ENCODE peak calls at places on chromosomes 3 and 15, in ten cellular contexts. One of them, this sample, is unnamed.

GRCh38 chr3:191342391-191342790 is 12.1 kb upstream of the UTS2B start:
- DNase-seq in stomach: no peak
- DNase-seq in right lobe of liver: no peak
- DNase-seq in AG04449: no peak
- DNase-seq in psoas muscle: no peak
- DNase-seq in dorsolateral prefrontal cortex: no peak
- DNase-seq in neural progenitor cell: no peak
- DNase-seq in astrocyte: no peak
- DNase-seq in GM12878: no peak
- DNase-seq in ovary: no peak
- DNase-seq in this sample: no peak

GRCh38 chr3:113354307-113354706 is 87.0 kb downstream of the CFAP44 start:
- DNase-seq in stomach: no peak
- DNase-seq in right lobe of liver: no peak
- DNase-seq in AG04449: no peak
- DNase-seq in psoas muscle: no peak
- DNase-seq in dorsolateral prefrontal cortex: no peak
- DNase-seq in neural progenitor cell: no peak
- DNase-seq in astrocyte: no peak
- DNase-seq in GM12878: no peak
- DNase-seq in ovary: no peak
- DNase-seq in this sample: no peak

GRCh38 chr15:99435761-99436346 is 129.9 kb upstream of the MEF2A start:
- DNase-seq in stomach: peak; percentile 19
- DNase-seq in right lobe of liver: no peak
- DNase-seq in AG04449: no peak
- DNase-seq in psoas muscle: no peak
- DNase-seq in dorsolateral prefrontal cortex: no peak
- DNase-seq in neural progenitor cell: no peak
- DNase-seq in astrocyte: no peak
- DNase-seq in GM12878: no peak
- DNase-seq in ovary: no peak
- DNase-seq in this sample: no peak

GRCh38 chr3:192843742-192844350 is 73.8 kb downstream of the MB21D2 start:
- DNase-seq in stomach: no peak
- DNase-seq in right lobe of liver: no peak
- DNase-seq in AG04449: no peak
- DNase-seq in psoas muscle: no peak
- DNase-seq in dorsolateral prefrontal cortex: no peak
- DNase-seq in neural progenitor cell: no peak
- DNase-seq in astrocyte: no peak
- DNase-seq in GM12878: no peak
- DNase-seq in ovary: no peak
- DNase-seq in this sample: no peak

GRCh38 chr3:908839-909238 is 184.0 kb upstream of the CNTN6 start:
- DNase-seq in stomach: no peak
- DNase-seq in right lobe of liver: no peak
- DNase-seq in AG04449: no peak
- DNase-seq in psoas muscle: no peak
- DNase-seq in dorsolateral prefrontal cortex: no peak
- DNase-seq in neural progenitor cell: peak; percentile 43
- DNase-seq in astrocyte: no peak
- DNase-seq in GM12878: no peak
- DNase-seq in ovary: no peak
- DNase-seq in this sample: no peak

GRCh38 chr15:60414016-60414682 is 16.4 kb upstream of the ANXA2 start:
- DNase-seq in stomach: no peak
- DNase-seq in right lobe of liver: no peak
- DNase-seq in AG04449: no peak
- DNase-seq in psoas muscle: no peak
- DNase-seq in dorsolateral prefrontal cortex: no peak
- DNase-seq in neural progenitor cell: no peak
- DNase-seq in astrocyte: peak; percentile 62
- DNase-seq in GM12878: no peak
- DNase-seq in ovary: no peak
- DNase-seq in this sample: no peak

GRCh38 chr15:64653757-64654156 is 121.6 kb downstream of the RBPMS2 start:
- DNase-seq in stomach: no peak
- DNase-seq in right lobe of liver: no peak
- DNase-seq in AG04449: no peak
- DNase-seq in psoas muscle: no peak
- DNase-seq in dorsolateral prefrontal cortex: no peak
- DNase-seq in neural progenitor cell: no peak
- DNase-seq in astrocyte: no peak
- DNase-seq in GM12878: no peak
- DNase-seq in ovary: no peak
- DNase-seq in this sample: no peak

GRCh38 chr3:165233521-165234195 is 37.5 kb upstream of the SLITRK3 start:
- DNase-seq in stomach: no peak
- DNase-seq in right lobe of liver: no peak
- DNase-seq in AG04449: no peak
- DNase-seq in psoas muscle: no peak
- DNase-seq in dorsolateral prefrontal cortex: no peak
- DNase-seq in neural progenitor cell: peak; percentile 20
- DNase-seq in astrocyte: peak; percentile 4
- DNase-seq in GM12878: no peak
- DNase-seq in ovary: no peak
- DNase-seq in this sample: no peak

GRCh38 chr15:62734706-62735105 is 307.8 kb upstream of the TPM1 start:
- DNase-seq in stomach: no peak
- DNase-seq in right lobe of liver: no peak
- DNase-seq in AG04449: no peak
- DNase-seq in psoas muscle: no peak
- DNase-seq in dorsolateral prefrontal cortex: no peak
- DNase-seq in neural progenitor cell: peak; percentile 50
- DNase-seq in astrocyte: no peak
- DNase-seq in GM12878: no peak
- DNase-seq in ovary: no peak
- DNase-seq in this sample: no peak

GRCh38 chr15:72195101-72195511 is 2.5 kb downstream of the GRAMD2A start:
- DNase-seq in stomach: no peak
- DNase-seq in right lobe of liver: no peak
- DNase-seq in AG04449: no peak
- DNase-seq in psoas muscle: no peak
- DNase-seq in dorsolateral prefrontal cortex: no peak
- DNase-seq in neural progenitor cell: no peak
- DNase-seq in astrocyte: no peak
- DNase-seq in GM12878: no peak
- DNase-seq in ovary: no peak
- DNase-seq in this sample: no peak

GRCh38 chr3:59374812-59375211 is 325.0 kb upstream of the CFAP20DC start:
- DNase-seq in stomach: no peak
- DNase-seq in right lobe of liver: no peak
- DNase-seq in AG04449: no peak
- DNase-seq in psoas muscle: no peak
- DNase-seq in dorsolateral prefrontal cortex: no peak
- DNase-seq in neural progenitor cell: peak; percentile 48
- DNase-seq in astrocyte: no peak
- DNase-seq in GM12878: peak; percentile 91
- DNase-seq in ovary: no peak
- DNase-seq in this sample: peak; percentile 89

GRCh38 chr3:147099076-147099475 is 307.3 kb downstream of the ZIC4 start:
- DNase-seq in stomach: no peak
- DNase-seq in right lobe of liver: no peak
- DNase-seq in AG04449: no peak
- DNase-seq in psoas muscle: no peak
- DNase-seq in dorsolateral prefrontal cortex: no peak
- DNase-seq in neural progenitor cell: no peak
- DNase-seq in astrocyte: peak; percentile 16
- DNase-seq in GM12878: no peak
- DNase-seq in ovary: no peak
- DNase-seq in this sample: no peak

GRCh38 chr15:57031605-57032004 is 113.2 kb downstream of the TCF12 start:
- DNase-seq in stomach: no peak
- DNase-seq in right lobe of liver: no peak
- DNase-seq in AG04449: no peak
- DNase-seq in psoas muscle: no peak
- DNase-seq in dorsolateral prefrontal cortex: peak; percentile 52
- DNase-seq in neural progenitor cell: no peak
- DNase-seq in astrocyte: peak; percentile 49
- DNase-seq in GM12878: no peak
- DNase-seq in ovary: peak; percentile 37
- DNase-seq in this sample: no peak

GRCh38 chr15:63466378-63467192 is 37.8 kb upstream of the USP3 start:
- DNase-seq in stomach: no peak
- DNase-seq in right lobe of liver: peak; percentile 56
- DNase-seq in AG04449: no peak
- DNase-seq in psoas muscle: no peak
- DNase-seq in dorsolateral prefrontal cortex: no peak
- DNase-seq in neural progenitor cell: peak; percentile 80
- DNase-seq in astrocyte: peak; percentile 46
- DNase-seq in GM12878: no peak
- DNase-seq in ovary: peak; percentile 24
- DNase-seq in this sample: peak; percentile 77

GRCh38 chr3:169945313-169945712 is 21.3 kb upstream of the SEC62 start:
- DNase-seq in stomach: peak; percentile 39
- DNase-seq in right lobe of liver: peak; percentile 31
- DNase-seq in AG04449: no peak
- DNase-seq in psoas muscle: no peak
- DNase-seq in dorsolateral prefrontal cortex: no peak
- DNase-seq in neural progenitor cell: no peak
- DNase-seq in astrocyte: no peak
- DNase-seq in GM12878: peak; percentile 85
- DNase-seq in ovary: no peak
- DNase-seq in this sample: peak; percentile 96

GRCh38 chr3:79040701-79041100 is 727.1 kb downstream of the ROBO1 start:
- DNase-seq in stomach: no peak
- DNase-seq in right lobe of liver: no peak
- DNase-seq in AG04449: peak; percentile 58
- DNase-seq in psoas muscle: no peak
- DNase-seq in dorsolateral prefrontal cortex: no peak
- DNase-seq in neural progenitor cell: no peak
- DNase-seq in astrocyte: peak; percentile 90
- DNase-seq in GM12878: no peak
- DNase-seq in ovary: no peak
- DNase-seq in this sample: no peak

GRCh38 chr3:42002790-42003189 is 40.9 kb upstream of the ULK4 start:
- DNase-seq in stomach: no peak
- DNase-seq in right lobe of liver: no peak
- DNase-seq in AG04449: no peak
- DNase-seq in psoas muscle: no peak
- DNase-seq in dorsolateral prefrontal cortex: no peak
- DNase-seq in neural progenitor cell: no peak
- DNase-seq in astrocyte: no peak
- DNase-seq in GM12878: no peak
- DNase-seq in ovary: no peak
- DNase-seq in this sample: no peak

GRCh38 chr3:45026038-45026437 is at the start of gene CLEC3B:
- DNase-seq in stomach: no peak
- DNase-seq in right lobe of liver: peak; percentile 41
- DNase-seq in AG04449: no peak
- DNase-seq in psoas muscle: peak; percentile 74
- DNase-seq in dorsolateral prefrontal cortex: peak; percentile 14
- DNase-seq in neural progenitor cell: no peak
- DNase-seq in astrocyte: peak; percentile 78
- DNase-seq in GM12878: no peak
- DNase-seq in ovary: peak; percentile 60
- DNase-seq in this sample: no peak

GRCh38 chr3:46542344-46542743 is 23.8 kb downstream of the LRRC2 start:
- DNase-seq in stomach: no peak
- DNase-seq in right lobe of liver: no peak
- DNase-seq in AG04449: no peak
- DNase-seq in psoas muscle: no peak
- DNase-seq in dorsolateral prefrontal cortex: no peak
- DNase-seq in neural progenitor cell: no peak
- DNase-seq in astrocyte: no peak
- DNase-seq in GM12878: no peak
- DNase-seq in ovary: no peak
- DNase-seq in this sample: no peak

GRCh38 chr15:71118881-71119632 is 3.8 kb downstream of the THSD4 start:
- DNase-seq in stomach: no peak
- DNase-seq in right lobe of liver: no peak
- DNase-seq in AG04449: no peak
- DNase-seq in psoas muscle: no peak
- DNase-seq in dorsolateral prefrontal cortex: no peak
- DNase-seq in neural progenitor cell: no peak
- DNase-seq in astrocyte: no peak
- DNase-seq in GM12878: no peak
- DNase-seq in ovary: no peak
- DNase-seq in this sample: no peak
- H3K4me3 ChIP-seq in stomach: no peak overlapping the region
- H3K4me3 ChIP-seq in right lobe of liver: no peak overlapping the region
- H3K4me3 ChIP-seq in AG04449: no peak overlapping the region
- H3K4me3 ChIP-seq in psoas muscle: no peak overlapping the region
- H3K4me3 ChIP-seq in dorsolateral prefrontal cortex: no peak overlapping the region
- H3K4me3 ChIP-seq in neural progenitor cell: no peak overlapping the region
- H3K4me3 ChIP-seq in astrocyte: no peak overlapping the region
- H3K4me3 ChIP-seq in GM12878: no peak overlapping the region
- H3K4me3 ChIP-seq in ovary: no peak overlapping the region
- H3K4me3 ChIP-seq in this sample: no peak overlapping the region

DNA sequence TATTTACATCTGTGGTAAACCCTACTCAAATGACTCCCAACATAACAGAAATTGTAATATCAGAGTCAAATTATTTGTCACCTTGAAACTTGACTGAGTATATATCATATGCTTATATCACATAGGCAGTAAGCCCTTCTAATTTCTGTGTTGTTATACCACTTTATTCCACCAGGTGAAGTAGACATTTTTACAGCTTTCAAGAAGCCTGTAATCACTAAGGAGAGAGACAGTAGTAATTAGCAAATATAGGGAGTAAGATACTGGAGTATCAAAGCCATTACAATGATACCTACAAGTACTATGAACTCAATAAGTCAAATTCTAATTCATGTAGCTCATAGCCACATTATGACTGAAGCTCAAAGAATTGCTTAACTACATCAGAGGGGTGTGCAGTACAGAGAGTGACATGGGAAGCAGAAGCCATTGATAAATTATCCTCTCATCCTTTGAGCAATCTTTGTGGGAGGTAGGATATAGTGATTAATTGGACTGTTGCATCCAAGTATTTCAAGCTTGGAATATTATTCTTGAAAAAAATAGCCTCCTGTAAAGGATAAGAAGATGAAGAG is 1005.8 kb downstream of the ZPLD1 start:
- DNase-seq in stomach: no peak
- DNase-seq in right lobe of liver: no peak
- DNase-seq in AG04449: no peak
- DNase-seq in psoas muscle: no peak
- DNase-seq in dorsolateral prefrontal cortex: no peak
- DNase-seq in neural progenitor cell: peak; percentile 5
- DNase-seq in astrocyte: peak; percentile 44
- DNase-seq in GM12878: no peak
- DNase-seq in ovary: no peak
- DNase-seq in this sample: no peak
- TF ChIP-seq CTCF in stomach: peak; percentile 16
- TF ChIP-seq CTCF in right lobe of liver: no peak
- TF ChIP-seq CTCF in AG04449: no peak
- TF ChIP-seq CTCF in psoas muscle: no peak
- TF ChIP-seq CTCF in dorsolateral prefrontal cortex: no peak
- TF ChIP-seq CTCF in neural progenitor cell: peak; percentile 50
- TF ChIP-seq CTCF in astrocyte: peak; percentile 27
- TF ChIP-seq CTCF in GM12878: no peak
- TF ChIP-seq CTCF in ovary: no peak
- TF ChIP-seq CTCF in this sample: no peak

GRCh38 chr3:49422379-49423248 is at the start of gene AMT:
- DNase-seq in stomach: peak; percentile 57
- DNase-seq in right lobe of liver: peak; percentile 71
- DNase-seq in AG04449: no peak
- DNase-seq in psoas muscle: no peak
- DNase-seq in dorsolateral prefrontal cortex: no peak
- DNase-seq in neural progenitor cell: peak; percentile 94
- DNase-seq in astrocyte: no peak
- DNase-seq in GM12878: no peak
- DNase-seq in ovary: no peak
- DNase-seq in this sample: no peak
- H3K4me3 ChIP-seq in stomach: peak within 1 kb of the TSS; percentile 45
- H3K4me3 ChIP-seq in right lobe of liver: peak within 1 kb of the TSS; percentile 64
- H3K4me3 ChIP-seq in AG04449: no peak within 1 kb of the TSS
- H3K4me3 ChIP-seq in psoas muscle: peak within 1 kb of the TSS; percentile 18
- H3K4me3 ChIP-seq in dorsolateral prefrontal cortex: peak within 1 kb of the TSS; percentile 50
- H3K4me3 ChIP-seq in neural progenitor cell: peak within 1 kb of the TSS; percentile 78
- H3K4me3 ChIP-seq in astrocyte: no peak within 1 kb of the TSS
- H3K4me3 ChIP-seq in GM12878: no peak within 1 kb of the TSS
- H3K4me3 ChIP-seq in ovary: peak within 1 kb of the TSS; percentile 18
- H3K4me3 ChIP-seq in this sample: no peak within 1 kb of the TSS

GRCh38 chr3:48697952-48698351 is 12.2 kb upstream of the NCKIPSD start:
- DNase-seq in stomach: no peak
- DNase-seq in right lobe of liver: no peak
- DNase-seq in AG04449: no peak
- DNase-seq in psoas muscle: no peak
- DNase-seq in dorsolateral prefrontal cortex: no peak
- DNase-seq in neural progenitor cell: no peak
- DNase-seq in astrocyte: no peak
- DNase-seq in GM12878: no peak
- DNase-seq in ovary: no peak
- DNase-seq in this sample: no peak
- TF ChIP-seq CTCF in stomach: no peak
- TF ChIP-seq CTCF in right lobe of liver: no peak
- TF ChIP-seq CTCF in AG04449: no peak
- TF ChIP-seq CTCF in psoas muscle: no peak
- TF ChIP-seq CTCF in dorsolateral prefrontal cortex: no peak
- TF ChIP-seq CTCF in neural progenitor cell: no peak
- TF ChIP-seq CTCF in astrocyte: no peak
- TF ChIP-seq CTCF in GM12878: no peak
- TF ChIP-seq CTCF in ovary: no peak
- TF ChIP-seq CTCF in this sample: peak; percentile 5